ENCODE peak calls at places on chromosomes 16 and 17, in six cellular contexts. One of them, this sample, is unnamed.

GRCh38 chr17:46876926-46877325 is 25.5 kb downstream of the WNT9B start:
- DNase-seq in AG08396: no peak
- DNase-seq in NCI-H446 treated with DMSO at 0.1 percent for 48 hours: no peak
- DNase-seq in NCI-H1092 treated with DMSO at 0.1 percent for 48 hours: no peak
- DNase-seq in T47D: no peak
- DNase-seq in putamen: no peak
- DNase-seq in this sample: no peak

GRCh38 chr17:81322271-81323082 is 27.4 kb upstream of the SLC38A10 start:
- DNase-seq in AG08396: peak
- DNase-seq in NCI-H446 treated with DMSO at 0.1 percent for 48 hours: no peak
- DNase-seq in NCI-H1092 treated with DMSO at 0.1 percent for 48 hours: no peak
- DNase-seq in T47D: no peak
- DNase-seq in putamen: no peak
- DNase-seq in this sample: peak

GRCh38 chr17:20935740-20936139 is 107.1 kb downstream of the USP22 start:
- DNase-seq in AG08396: peak
- DNase-seq in NCI-H446 treated with DMSO at 0.1 percent for 48 hours: no peak
- DNase-seq in NCI-H1092 treated with DMSO at 0.1 percent for 48 hours: no peak
- DNase-seq in T47D: no peak
- DNase-seq in putamen: no peak
- DNase-seq in this sample: no peak

GRCh38 chr16:27287051-27287811 is 18.7 kb upstream of the NSMCE1 start:
- DNase-seq in AG08396: no peak
- DNase-seq in NCI-H446 treated with DMSO at 0.1 percent for 48 hours: no peak
- DNase-seq in NCI-H1092 treated with DMSO at 0.1 percent for 48 hours: no peak
- DNase-seq in T47D: no peak
- DNase-seq in putamen: no peak
- DNase-seq in this sample: no peak

GRCh38 chr17:309361-309888 is 43.2 kb downstream of the RPH3AL start:
- DNase-seq in AG08396: no peak
- DNase-seq in NCI-H446 treated with DMSO at 0.1 percent for 48 hours: no peak
- DNase-seq in NCI-H1092 treated with DMSO at 0.1 percent for 48 hours: no peak
- DNase-seq in T47D: no peak
- DNase-seq in putamen: no peak
- DNase-seq in this sample: no peak

GRCh38 chr17:59561042-59561441 is 4.4 kb upstream of the DHX40 start:
- DNase-seq in AG08396: peak
- DNase-seq in NCI-H446 treated with DMSO at 0.1 percent for 48 hours: no peak
- DNase-seq in NCI-H1092 treated with DMSO at 0.1 percent for 48 hours: no peak
- DNase-seq in T47D: no peak
- DNase-seq in putamen: no peak
- DNase-seq in this sample: no peak

GRCh38 chr16:11914759-11915643 is 755 bp downstream of the GSPT1 start:
- DNase-seq in AG08396: peak
- DNase-seq in NCI-H446 treated with DMSO at 0.1 percent for 48 hours: no peak
- DNase-seq in NCI-H1092 treated with DMSO at 0.1 percent for 48 hours: no peak
- DNase-seq in T47D: no peak
- DNase-seq in putamen: peak
- DNase-seq in this sample: no peak

GRCh38 chr17:66677201-66677981 is 157.5 kb upstream of the CACNG5 start:
- DNase-seq in AG08396: peak
- DNase-seq in NCI-H446 treated with DMSO at 0.1 percent for 48 hours: no peak
- DNase-seq in NCI-H1092 treated with DMSO at 0.1 percent for 48 hours: no peak
- DNase-seq in T47D: no peak
- DNase-seq in putamen: no peak
- DNase-seq in this sample: no peak

GRCh38 chr16:3013491-3013951 is 798 bp downstream of the CLDN9 start:
- DNase-seq in AG08396: no peak
- DNase-seq in NCI-H446 treated with DMSO at 0.1 percent for 48 hours: no peak
- DNase-seq in NCI-H1092 treated with DMSO at 0.1 percent for 48 hours: no peak
- DNase-seq in T47D: no peak
- DNase-seq in putamen: no peak
- DNase-seq in this sample: no peak

GRCh38 chr17:59387351-59388069 is 56.1 kb downstream of the YPEL2 start:
- DNase-seq in AG08396: no peak
- DNase-seq in NCI-H446 treated with DMSO at 0.1 percent for 48 hours: peak
- DNase-seq in NCI-H1092 treated with DMSO at 0.1 percent for 48 hours: peak
- DNase-seq in T47D: no peak
- DNase-seq in putamen: no peak
- DNase-seq in this sample: no peak

GRCh38 chr16:86663691-86664517 is 85.6 kb downstream of the FOXL1 start:
- DNase-seq in AG08396: no peak
- DNase-seq in NCI-H446 treated with DMSO at 0.1 percent for 48 hours: no peak
- DNase-seq in NCI-H1092 treated with DMSO at 0.1 percent for 48 hours: no peak
- DNase-seq in T47D: no peak
- DNase-seq in putamen: no peak
- DNase-seq in this sample: no peak

GRCh38 chr16:303760-304505 is 21.0 kb downstream of the PDIA2 start:
- DNase-seq in AG08396: no peak
- DNase-seq in NCI-H446 treated with DMSO at 0.1 percent for 48 hours: no peak
- DNase-seq in NCI-H1092 treated with DMSO at 0.1 percent for 48 hours: no peak
- DNase-seq in T47D: no peak
- DNase-seq in putamen: no peak
- DNase-seq in this sample: no peak

GRCh38 chr16:80449332-80449731 is 91.5 kb upstream of the DYNLRB2 start:
- DNase-seq in AG08396: no peak
- DNase-seq in NCI-H446 treated with DMSO at 0.1 percent for 48 hours: no peak
- DNase-seq in NCI-H1092 treated with DMSO at 0.1 percent for 48 hours: no peak
- DNase-seq in T47D: no peak
- DNase-seq in putamen: no peak
- DNase-seq in this sample: no peak

GRCh38 chr17:58172369-58173071 is 5.7 kb downstream of the OR4D2 start:
- DNase-seq in AG08396: no peak
- DNase-seq in NCI-H446 treated with DMSO at 0.1 percent for 48 hours: no peak
- DNase-seq in NCI-H1092 treated with DMSO at 0.1 percent for 48 hours: peak
- DNase-seq in T47D: peak
- DNase-seq in putamen: no peak
- DNase-seq in this sample: peak

GRCh38 chr16:85490971-85491771 is 122.0 kb upstream of the GSE1 start:
- DNase-seq in AG08396: no peak
- DNase-seq in NCI-H446 treated with DMSO at 0.1 percent for 48 hours: no peak
- DNase-seq in NCI-H1092 treated with DMSO at 0.1 percent for 48 hours: no peak
- DNase-seq in T47D: no peak
- DNase-seq in putamen: no peak
- DNase-seq in this sample: no peak

GRCh38 chr17:34275881-34276280 is 5.9 kb downstream of the CCL7 start:
- DNase-seq in AG08396: peak
- DNase-seq in NCI-H446 treated with DMSO at 0.1 percent for 48 hours: peak
- DNase-seq in NCI-H1092 treated with DMSO at 0.1 percent for 48 hours: no peak
- DNase-seq in T47D: no peak
- DNase-seq in putamen: no peak
- DNase-seq in this sample: no peak

GRCh38 chr17:51434434-51435170 is 174.3 kb downstream of the UTP18 start:
- DNase-seq in AG08396: no peak
- DNase-seq in NCI-H446 treated with DMSO at 0.1 percent for 48 hours: no peak
- DNase-seq in NCI-H1092 treated with DMSO at 0.1 percent for 48 hours: no peak
- DNase-seq in T47D: no peak
- DNase-seq in putamen: peak
- DNase-seq in this sample: no peak

GRCh38 chr17:13694934-13695333 is 93.2 kb upstream of the HS3ST3A1 start:
- DNase-seq in AG08396: no peak
- DNase-seq in NCI-H446 treated with DMSO at 0.1 percent for 48 hours: no peak
- DNase-seq in NCI-H1092 treated with DMSO at 0.1 percent for 48 hours: no peak
- DNase-seq in T47D: no peak
- DNase-seq in putamen: no peak
- DNase-seq in this sample: no peak

GRCh38 chr17:29576214-29577008 is 7.9 kb downstream of the TP53I13 start:
- DNase-seq in AG08396: no peak
- DNase-seq in NCI-H446 treated with DMSO at 0.1 percent for 48 hours: no peak
- DNase-seq in NCI-H1092 treated with DMSO at 0.1 percent for 48 hours: no peak
- DNase-seq in T47D: no peak
- DNase-seq in putamen: no peak
- DNase-seq in this sample: no peak

GRCh38 chr16:23485841-23486240 is 24.5 kb downstream of the GGA2 start:
- DNase-seq in AG08396: no peak
- DNase-seq in NCI-H446 treated with DMSO at 0.1 percent for 48 hours: no peak
- DNase-seq in NCI-H1092 treated with DMSO at 0.1 percent for 48 hours: no peak
- DNase-seq in T47D: no peak
- DNase-seq in putamen: no peak
- DNase-seq in this sample: no peak

GRCh38 chr16:67862623-67863583 is 9.9 kb upstream of the EDC4 start:
- DNase-seq in AG08396: peak
- DNase-seq in NCI-H446 treated with DMSO at 0.1 percent for 48 hours: no peak
- DNase-seq in NCI-H1092 treated with DMSO at 0.1 percent for 48 hours: no peak
- DNase-seq in T47D: no peak
- DNase-seq in putamen: no peak
- DNase-seq in this sample: no peak

GRCh38 chr16:86059253-86060171 is 160.6 kb downstream of the IRF8 start:
- DNase-seq in AG08396: no peak
- DNase-seq in NCI-H446 treated with DMSO at 0.1 percent for 48 hours: no peak
- DNase-seq in NCI-H1092 treated with DMSO at 0.1 percent for 48 hours: no peak
- DNase-seq in T47D: no peak
- DNase-seq in putamen: no peak
- DNase-seq in this sample: no peak

GRCh38 chr16:79229371-79229770 is 371.2 kb downstream of the MAF start:
- DNase-seq in AG08396: no peak
- DNase-seq in NCI-H446 treated with DMSO at 0.1 percent for 48 hours: no peak
- DNase-seq in NCI-H1092 treated with DMSO at 0.1 percent for 48 hours: no peak
- DNase-seq in T47D: no peak
- DNase-seq in putamen: no peak
- DNase-seq in this sample: no peak

GRCh38 chr16:986411-986810 is 4.8 kb downstream of the SOX8 start:
- DNase-seq in AG08396: no peak
- DNase-seq in NCI-H446 treated with DMSO at 0.1 percent for 48 hours: no peak
- DNase-seq in NCI-H1092 treated with DMSO at 0.1 percent for 48 hours: no peak
- DNase-seq in T47D: no peak
- DNase-seq in putamen: no peak
- DNase-seq in this sample: no peak

GRCh38 chr17:30520436-30520835 is 43.2 kb downstream of the GOSR1 start:
- DNase-seq in AG08396: peak
- DNase-seq in NCI-H446 treated with DMSO at 0.1 percent for 48 hours: no peak
- DNase-seq in NCI-H1092 treated with DMSO at 0.1 percent for 48 hours: no peak
- DNase-seq in T47D: no peak
- DNase-seq in putamen: no peak
- DNase-seq in this sample: no peak

GRCh38 chr16:17467923-17468540 is 2.7 kb downstream of the XYLT1 start:
- DNase-seq in AG08396: peak
- DNase-seq in NCI-H446 treated with DMSO at 0.1 percent for 48 hours: no peak
- DNase-seq in NCI-H1092 treated with DMSO at 0.1 percent for 48 hours: peak
- DNase-seq in T47D: peak
- DNase-seq in putamen: peak
- DNase-seq in this sample: peak

GRCh38 chr17:50163846-50164696 is 1.7 kb upstream of the SGCA start:
- DNase-seq in AG08396: no peak
- DNase-seq in NCI-H446 treated with DMSO at 0.1 percent for 48 hours: no peak
- DNase-seq in NCI-H1092 treated with DMSO at 0.1 percent for 48 hours: no peak
- DNase-seq in T47D: no peak
- DNase-seq in putamen: no peak
- DNase-seq in this sample: no peak

GRCh38 chr17:71436479-71436878 is 684.3 kb upstream of the SOX9 start:
- DNase-seq in AG08396: no peak
- DNase-seq in NCI-H446 treated with DMSO at 0.1 percent for 48 hours: no peak
- DNase-seq in NCI-H1092 treated with DMSO at 0.1 percent for 48 hours: no peak
- DNase-seq in T47D: no peak
- DNase-seq in putamen: no peak
- DNase-seq in this sample: no peak

GRCh38 chr16:88777801-88778415 is 7.1 kb downstream of the PIEZO1 start:
- DNase-seq in AG08396: no peak
- DNase-seq in NCI-H446 treated with DMSO at 0.1 percent for 48 hours: no peak
- DNase-seq in NCI-H1092 treated with DMSO at 0.1 percent for 48 hours: no peak
- DNase-seq in T47D: no peak
- DNase-seq in putamen: no peak
- DNase-seq in this sample: no peak

GRCh38 chr17:65346166-65346565 is 209.0 kb downstream of the RGS9 start:
- DNase-seq in AG08396: no peak
- DNase-seq in NCI-H446 treated with DMSO at 0.1 percent for 48 hours: no peak
- DNase-seq in NCI-H1092 treated with DMSO at 0.1 percent for 48 hours: no peak
- DNase-seq in T47D: no peak
- DNase-seq in putamen: no peak
- DNase-seq in this sample: no peak

GRCh38 chr17:78996781-78997201 is 12.8 kb downstream of the CANT1 start:
- DNase-seq in AG08396: no peak
- DNase-seq in NCI-H446 treated with DMSO at 0.1 percent for 48 hours: no peak
- DNase-seq in NCI-H1092 treated with DMSO at 0.1 percent for 48 hours: no peak
- DNase-seq in T47D: no peak
- DNase-seq in putamen: no peak
- DNase-seq in this sample: no peak

GRCh38 chr17:29789186-29790170 is 140.6 kb downstream of the SSH2 start:
- DNase-seq in AG08396: no peak
- DNase-seq in NCI-H446 treated with DMSO at 0.1 percent for 48 hours: no peak
- DNase-seq in NCI-H1092 treated with DMSO at 0.1 percent for 48 hours: no peak
- DNase-seq in T47D: no peak
- DNase-seq in putamen: no peak
- DNase-seq in this sample: no peak

GRCh38 chr17:19258371-19258770 is 21.2 kb downstream of the EPN2 start:
- DNase-seq in AG08396: no peak
- DNase-seq in NCI-H446 treated with DMSO at 0.1 percent for 48 hours: no peak
- DNase-seq in NCI-H1092 treated with DMSO at 0.1 percent for 48 hours: no peak
- DNase-seq in T47D: no peak
- DNase-seq in putamen: no peak
- DNase-seq in this sample: no peak

GRCh38 chr17:44531019-44531418 is 26.3 kb upstream of the FZD2 start:
- DNase-seq in AG08396: no peak
- DNase-seq in NCI-H446 treated with DMSO at 0.1 percent for 48 hours: no peak
- DNase-seq in NCI-H1092 treated with DMSO at 0.1 percent for 48 hours: no peak
- DNase-seq in T47D: no peak
- DNase-seq in putamen: no peak
- DNase-seq in this sample: no peak

GRCh38 chr17:63702223-63702577 is 2.3 kb upstream of the LIMD2 start:
- DNase-seq in AG08396: no peak
- DNase-seq in NCI-H446 treated with DMSO at 0.1 percent for 48 hours: no peak
- DNase-seq in NCI-H1092 treated with DMSO at 0.1 percent for 48 hours: no peak
- DNase-seq in T47D: no peak
- DNase-seq in putamen: no peak
- DNase-seq in this sample: peak

GRCh38 chr16:66924527-66925321 is 611 bp downstream of the RRAD start:
- DNase-seq in AG08396: peak
- DNase-seq in NCI-H446 treated with DMSO at 0.1 percent for 48 hours: no peak
- DNase-seq in NCI-H1092 treated with DMSO at 0.1 percent for 48 hours: no peak
- DNase-seq in T47D: peak
- DNase-seq in putamen: no peak
- DNase-seq in this sample: no peak

GRCh38 chr16:10616744-10617640 is 36.6 kb upstream of the EMP2 start:
- DNase-seq in AG08396: peak
- DNase-seq in NCI-H446 treated with DMSO at 0.1 percent for 48 hours: no peak
- DNase-seq in NCI-H1092 treated with DMSO at 0.1 percent for 48 hours: peak
- DNase-seq in T47D: peak
- DNase-seq in putamen: peak
- DNase-seq in this sample: peak

This sample was measured in NCI-H1436.